ENCODE peak calls at places on chromosomes 12 and 14, in eight cellular contexts. J is memory B cell; P is choroid plexus epithelial cell; X is T-helper 1 cell; F is stimulated activated CD4-positive, alpha-beta T cell treated with anti-CD3 and anti-CD28 coated beads, Interleukin-2, amount 100 ng/mL, for 4 hours; Y is NCI-H1092; N is NCI-H1694; K is GM13976. I is an unnamed sample.

GRCh38 chr12:52145941-52146821 is 45.6 kb downstream of the KRT80 start:
- DNase-seq in J (no peak), P (no peak), X (no peak), F (no peak), Y (no peak), N (no peak), K (no peak), I (no peak)

GRCh38 chr14:69842671-69843407 is 36.4 kb upstream of the SMOC1 start:
- DNase-seq in J (no peak), P (no peak), X (no peak), F (no peak), Y (peak; percentile 62), N (no peak), K (no peak), I (no peak)

GRCh38 chr12:106840217-106840616 is 65.7 kb downstream of the RIC8B start:
- DNase-seq in J (no peak), P (peak; percentile 74), X (no peak), F (no peak), Y (no peak), N (no peak), K (no peak), I (no peak)

GRCh38 chr12:42213023-42213422 is 25.0 kb downstream of the YAF2 start:
- DNase-seq in J (no peak), P (peak; percentile 62), X (no peak), F (no peak), Y (no peak), N (no peak), K (no peak), I (peak; percentile 28)

GRCh38 chr12:54153586-54153985 is 35.2 kb downstream of the SMUG1 start:
- DNase-seq in J (no peak), P (no peak), X (no peak), F (no peak), Y (no peak), N (no peak), K (no peak), I (no peak)

GRCh38 chr12:128261757-128262156 is 5.2 kb upstream of the TMEM132C start:
- DNase-seq in J (no peak), P (no peak), X (no peak), F (no peak), Y (no peak), N (no peak), K (no peak), I (no peak)

GRCh38 chr14:50001146-50001998 is 108.5 kb downstream of the ARF6 start:
- DNase-seq in J (peak; percentile 53), P (peak; percentile 72), X (peak; percentile 54), F (peak; percentile 59), Y (no peak), N (no peak), K (peak; percentile 74), I (peak; percentile 82)

GRCh38 chr12:88946377-88946997 is 366.2 kb upstream of the KITLG start:
- DNase-seq in J (no peak), P (peak; percentile 71), X (no peak), F (no peak), Y (no peak), N (no peak), K (no peak), I (no peak)

GRCh38 chr12:5171701-5172100 is 128.0 kb downstream of the KCNA5 start:
- DNase-seq in J (no peak), P (peak; percentile 34), X (no peak), F (no peak), Y (peak; percentile 14), N (no peak), K (peak; percentile 42), I (peak; percentile 50)